ENCODE peak calls at places on chromosomes 13 and 19, in five cellular contexts. N is NCI-H510A treated with DMSO at 0.1 percent for 48 hours, E is ascending aorta, Y is HFFc6, D is C1 segment of cervical spinal cord. X is an unnamed sample.

GRCh38 chr13:73254827-73255226 is 196.0 kb downstream of the KLF5 start:
- DNase-seq in Y (no peak), D (no peak), E (no peak), N (no peak), X (no peak)

GRCh38 chr13:95902736-95903135 is 150.5 kb downstream of the UGGT2 start:
- DNase-seq in D (no peak), N (no peak), Y (no peak), E (no peak), X (no peak)

GRCh38 chr19:46863818-46864629 is 3.2 kb downstream of the ARHGAP35 start:
- DNase-seq in Y (peak), N (peak), E (no peak), D (peak), X (peak)

GRCh38 chr13:92896842-92897241 is 329.8 kb upstream of the GPC6 start:
- DNase-seq in N (peak), Y (no peak), D (no peak), E (no peak), X (peak)

GRCh38 chr13:27924529-27925141 is 4.8 kb downstream of the PDX1 start:
- DNase-seq in Y (no peak), N (no peak), D (no peak), E (no peak), X (no peak)

GRCh38 chr13:110912651-110913051 is 2.2 kb downstream of the ANKRD10 start:
- DNase-seq in Y (peak), D (no peak), E (peak), N (no peak), X (peak)

GRCh38 chr13:39971526-39971925 is 316.1 kb downstream of the COG6 start:
- DNase-seq in D (no peak), E (no peak), N (no peak), Y (no peak), X (no peak)

GRCh38 chr13:59444210-59444857 is 719.4 kb downstream of the DIAPH3 start:
- DNase-seq in Y (no peak), N (no peak), E (no peak), D (no peak), X (no peak)

GRCh38 chr13:70253411-70253810 is 145.2 kb upstream of the KLHL1 start:
- DNase-seq in Y (no peak), E (no peak), D (no peak), N (peak), X (no peak)

GRCh38 chr19:4513248-4513647 is 5.0 kb downstream of the PLIN4 start:
- DNase-seq in E (no peak), D (no peak), N (no peak), Y (no peak), X (no peak)

GRCh38 chr19:19142347-19142746 is 4.1 kb upstream of the TMEM161A start:
- DNase-seq in E (no peak), D (no peak), N (no peak), Y (no peak), X (peak)

GRCh38 chr13:21420706-21421105 is 38.4 kb downstream of the ZDHHC20 start:
- DNase-seq in D (no peak), E (no peak), N (no peak), Y (peak), X (no peak)